ENCODE peak calls at places on chromosomes 1 and 21, in five cellular contexts. F is HCT116, C is sigmoid colon, L is neural progenitor cell, H is right lobe of liver. J is an unnamed sample.
A peak's percentile ranks its signal among the peaks of the same experiment; 100 is the strongest.

GRCh38 chr1:8015809-8016165 is 10.3 kb downstream of the ERRFI1 start:
- DNase-seq in F (no peak), C (peak; percentile 79), L (no peak), H (no peak), J (no peak)

GRCh38 chr1:60942291-60942690 is 140.1 kb upstream of the NFIA start:
- DNase-seq in F (peak; percentile 12), C (no peak), L (no peak), H (no peak), J (no peak)

GRCh38 chr1:43074244-43074643 is 97.8 kb downstream of the EBNA1BP2 start:
- DNase-seq in F (peak; percentile 16), C (no peak), L (peak; percentile 47), H (no peak), J (no peak)

GRCh38 chr1:205286335-205286950 is 35.1 kb downstream of the NUAK2 start:
- DNase-seq in F (no peak), C (no peak), L (no peak), H (no peak), J (peak; percentile 33)

GRCh38 chr1:26288311-26288941 is 8.5 kb downstream of the SH3BGRL3 start:
- DNase-seq in F (no peak), C (no peak), L (no peak), H (no peak), J (no peak)

GRCh38 chr1:185317886-185318310 is 855 bp upstream of the IVNS1ABP start:
- DNase-seq in F (peak; percentile 47), C (peak; percentile 65), L (no peak), H (peak; percentile 59), J (peak; percentile 20)

GRCh38 chr1:202967684-202968281 is 726 bp upstream of the CYB5R1 start:
- DNase-seq in F (no peak), C (no peak), L (peak; percentile 39), H (no peak), J (no peak)

GRCh38 chr1:41366428-41367101 is 5.3 kb downstream of the FOXO6 start:
- DNase-seq in F (no peak), C (no peak), L (peak; percentile 48), H (no peak), J (peak; percentile 51)

GRCh38 chr1:40532844-40533424 is 1.5 kb downstream of the ZNF684 start:
- DNase-seq in F (peak; percentile 50), C (no peak), L (peak; percentile 58), H (no peak), J (no peak)

GRCh38 chr1:16204634-16205332 is 7.7 kb downstream of the ARHGEF19 start:
- DNase-seq in F (no peak), C (peak; percentile 73), L (peak; percentile 77), H (no peak), J (no peak)

GRCh38 chr1:53550201-53550741 is 91.1 kb downstream of the DMRTB1 start:
- DNase-seq in F (no peak), C (peak; percentile 48), L (no peak), H (peak; percentile 37), J (peak; percentile 18)

DNA sequence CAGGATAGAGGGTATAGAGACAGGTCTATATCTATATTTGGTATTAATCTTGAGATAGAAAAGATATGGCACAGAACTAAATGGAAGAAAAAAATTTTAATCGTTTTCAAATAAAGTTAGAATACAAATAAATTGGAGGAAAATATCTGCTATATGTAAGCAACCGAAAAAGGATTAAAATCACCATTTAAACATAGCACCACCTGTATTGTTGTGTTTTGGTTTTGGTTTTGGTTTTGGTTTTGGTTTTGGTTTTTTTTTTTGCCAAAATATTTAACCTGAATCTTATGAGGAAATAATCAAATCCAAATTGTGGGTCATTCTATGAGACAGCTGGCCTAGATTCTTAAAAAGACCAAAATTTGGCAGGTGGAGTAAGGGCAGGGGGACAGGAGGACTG is 28.5 kb upstream of the ANGPTL1 start:
- DNase-seq in F (no peak), C (no peak), L (no peak), H (no peak), J (no peak)
- H3K4me1 ChIP-seq in F (no peaks in the 10 kb centered on the region), C (no peaks in the 10 kb centered on the region), L (no peaks in the 10 kb centered on the region), H (no peaks in the 10 kb centered on the region), J (no peaks in the 10 kb centered on the region)

DNA sequence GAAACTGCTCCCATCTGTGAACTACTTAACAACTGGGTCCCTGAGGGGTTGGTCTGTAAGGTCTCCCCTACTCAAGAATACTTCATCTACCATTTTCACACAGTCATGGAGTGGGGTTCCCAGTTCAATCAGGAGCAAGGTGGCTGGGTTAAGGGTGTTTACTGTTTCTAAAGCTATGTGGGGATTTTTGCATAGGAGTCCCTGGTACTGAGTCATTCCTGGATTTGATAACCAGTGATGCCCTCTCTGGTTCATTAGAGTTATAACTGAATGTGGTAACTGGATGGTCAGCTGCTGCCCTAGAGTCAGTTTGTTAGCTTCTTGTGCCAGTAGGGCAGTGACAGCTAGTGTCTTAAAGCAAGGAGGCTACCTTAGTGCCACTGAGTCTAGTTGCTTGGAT is 29.4 kb upstream of the KCNJ15 start:
- DNase-seq in F (no peak), C (no peak), L (no peak), H (no peak), J (no peak)
- H3K9me3 ChIP-seq in F (peaks cover 11% of the 10 kb centered on the region), C (no peaks in the 10 kb centered on the region), L (peaks cover 17% of the 10 kb centered on the region), H (peaks cover 9% of the 10 kb centered on the region), J (no peaks in the 10 kb centered on the region)

DNA sequence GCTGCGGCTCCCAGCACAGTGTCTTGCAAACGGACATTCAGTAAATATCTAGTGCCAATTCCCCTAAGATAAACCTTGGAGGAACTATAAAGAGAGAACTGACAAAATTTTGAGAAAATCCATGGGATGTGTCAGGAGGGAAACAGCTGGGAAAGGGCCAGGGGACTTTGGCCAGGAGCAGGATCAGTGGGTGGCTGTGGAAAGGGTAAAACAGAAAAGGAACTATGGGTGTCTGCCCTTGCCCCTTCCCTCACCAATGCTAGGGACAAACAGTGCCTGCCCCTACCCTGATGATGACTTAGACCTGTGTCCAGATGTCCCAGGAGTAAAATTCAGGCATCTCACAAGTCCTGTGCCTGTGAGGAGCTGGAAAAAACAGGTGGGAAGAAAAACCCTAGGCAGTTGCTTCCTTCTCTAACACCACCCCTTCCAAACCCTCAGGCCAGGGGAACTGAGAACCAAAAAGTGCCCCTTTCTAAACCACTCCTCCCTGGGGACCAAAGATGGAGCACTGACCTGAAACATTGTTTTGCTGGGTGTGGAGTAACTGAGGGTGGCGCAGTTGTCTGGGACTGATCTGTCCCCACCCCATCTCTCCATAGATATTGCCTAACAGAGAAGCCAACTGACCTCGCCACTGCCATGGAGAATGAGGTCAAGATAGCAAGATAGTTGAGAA is 22.1 kb upstream of the IFNAR2 start:
- DNase-seq in F (no peak), C (no peak), L (no peak), H (no peak), J (no peak)
- TF ChIP-seq CTCF in F (no peak), C (no peak), L (no peak), H (no peak), J (no peak)

DNA sequence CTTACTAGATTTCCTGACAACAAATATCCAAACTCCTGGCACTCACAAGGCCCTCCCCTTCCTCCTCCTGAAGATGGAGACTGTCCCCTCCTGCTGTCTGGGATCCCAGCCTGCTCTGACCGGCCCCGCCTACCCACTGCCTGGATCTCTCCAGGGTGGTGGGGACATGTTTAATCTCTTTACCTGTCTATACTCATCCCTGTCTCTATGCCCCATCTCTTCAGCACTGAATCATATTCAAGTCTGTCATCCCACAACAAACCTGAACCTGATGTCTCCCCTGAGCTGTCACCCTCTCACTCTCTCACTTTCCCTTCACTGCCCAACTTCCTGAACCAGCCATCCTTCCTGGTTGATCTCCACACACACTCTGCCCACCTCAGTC is 22.1 kb downstream of the MATN1 start:
- DNase-seq in F (no peak), C (no peak), L (no peak), H (peak; percentile 20), J (no peak)
- H3K4me1 ChIP-seq in F (peaks cover 21% of the 10 kb centered on the region), C (peaks cover 70% of the 10 kb centered on the region), L (peaks cover 26% of the 10 kb centered on the region), H (no peaks in the 10 kb centered on the region), J (no peaks in the 10 kb centered on the region)

GRCh38 chr1:87542697-87543096 is 214.0 kb downstream of the LMO4 start:
- DNase-seq in F (no peak), C (no peak), L (no peak), H (no peak), J (no peak)
- H3K9me3 ChIP-seq in F (no peaks in the 10 kb centered on the region), C (no peaks in the 10 kb centered on the region), L (no peaks in the 10 kb centered on the region), H (no peaks in the 10 kb centered on the region), J (no peaks in the 10 kb centered on the region)